ENCODE peak calls at places on chromosomes 13 and 19, in eight cellular contexts. One of them, this sample, is unnamed.
A peak's percentile ranks its signal among the peaks of the same experiment; 100 is the strongest.

GRCh38 chr19:36026091-36026876 is 6.4 kb downstream of the CLIP3 start:
- DNase-seq in PC-3: no peak
- DNase-seq in tibial artery: no peak
- DNase-seq in suprapubic skin: no peak
- DNase-seq in cardiac muscle cell: no peak
- DNase-seq in stomach: no peak
- DNase-seq in neuronal stem cell: no peak
- DNase-seq in SJSA1: no peak
- DNase-seq in this sample: no peak

GRCh38 chr19:31448221-31448657 is 99.0 kb upstream of the TSHZ3 start:
- DNase-seq in neuronal stem cell: no peak
- DNase-seq in tibial artery: no peak
- DNase-seq in suprapubic skin: peak; percentile 69
- DNase-seq in stomach: peak; percentile 26
- DNase-seq in cardiac muscle cell: peak; percentile 94
- DNase-seq in SJSA1: peak; percentile 19
- DNase-seq in PC-3: no peak
- DNase-seq in this sample: no peak

GRCh38 chr13:85411608-85412007 is 387.6 kb downstream of the SLITRK6 start:
- DNase-seq in suprapubic skin: no peak
- DNase-seq in PC-3: no peak
- DNase-seq in neuronal stem cell: no peak
- DNase-seq in SJSA1: no peak
- DNase-seq in cardiac muscle cell: peak; percentile 3
- DNase-seq in tibial artery: no peak
- DNase-seq in stomach: no peak
- DNase-seq in this sample: no peak

GRCh38 chr13:73851104-73851503 is 283.1 kb downstream of the KLF12 start:
- DNase-seq in cardiac muscle cell: no peak
- DNase-seq in SJSA1: no peak
- DNase-seq in PC-3: peak; percentile 77
- DNase-seq in suprapubic skin: no peak
- DNase-seq in stomach: no peak
- DNase-seq in tibial artery: no peak
- DNase-seq in neuronal stem cell: no peak
- DNase-seq in this sample: no peak

GRCh38 chr13:58953638-58954037 is 1210.1 kb downstream of the DIAPH3 start:
- DNase-seq in suprapubic skin: no peak
- DNase-seq in neuronal stem cell: no peak
- DNase-seq in tibial artery: no peak
- DNase-seq in SJSA1: no peak
- DNase-seq in cardiac muscle cell: no peak
- DNase-seq in stomach: no peak
- DNase-seq in PC-3: no peak
- DNase-seq in this sample: peak; percentile 58

GRCh38 chr13:94515352-94515751 is 35.9 kb upstream of the DCT start:
- DNase-seq in stomach: no peak
- DNase-seq in neuronal stem cell: no peak
- DNase-seq in SJSA1: no peak
- DNase-seq in suprapubic skin: no peak
- DNase-seq in cardiac muscle cell: no peak
- DNase-seq in tibial artery: no peak
- DNase-seq in PC-3: no peak
- DNase-seq in this sample: no peak

GRCh38 chr19:46687438-46688145 is 26.6 kb upstream of the DACT3 start:
- DNase-seq in neuronal stem cell: no peak
- DNase-seq in suprapubic skin: no peak
- DNase-seq in cardiac muscle cell: no peak
- DNase-seq in SJSA1: no peak
- DNase-seq in PC-3: no peak
- DNase-seq in stomach: no peak
- DNase-seq in tibial artery: no peak
- DNase-seq in this sample: no peak

GRCh38 chr19:37995346-37995745 is 88.3 kb downstream of the SIPA1L3 start:
- DNase-seq in tibial artery: no peak
- DNase-seq in cardiac muscle cell: no peak
- DNase-seq in stomach: no peak
- DNase-seq in PC-3: no peak
- DNase-seq in neuronal stem cell: no peak
- DNase-seq in SJSA1: no peak
- DNase-seq in suprapubic skin: no peak
- DNase-seq in this sample: no peak

GRCh38 chr13:112876305-112877000 is 92.6 kb upstream of the MCF2L start:
- DNase-seq in PC-3: no peak
- DNase-seq in SJSA1: no peak
- DNase-seq in stomach: no peak
- DNase-seq in tibial artery: no peak
- DNase-seq in neuronal stem cell: no peak
- DNase-seq in suprapubic skin: peak; percentile 61
- DNase-seq in cardiac muscle cell: no peak
- DNase-seq in this sample: no peak

GRCh38 chr13:112877066-112877465 is 91.9 kb upstream of the MCF2L start:
- DNase-seq in stomach: no peak
- DNase-seq in tibial artery: no peak
- DNase-seq in suprapubic skin: peak; percentile 37
- DNase-seq in cardiac muscle cell: no peak
- DNase-seq in SJSA1: no peak
- DNase-seq in PC-3: no peak
- DNase-seq in neuronal stem cell: no peak
- DNase-seq in this sample: no peak

GRCh38 chr13:112875627-112876026 is 93.4 kb upstream of the MCF2L start:
- DNase-seq in SJSA1: no peak
- DNase-seq in tibial artery: no peak
- DNase-seq in neuronal stem cell: no peak
- DNase-seq in cardiac muscle cell: no peak
- DNase-seq in stomach: no peak
- DNase-seq in PC-3: no peak
- DNase-seq in suprapubic skin: peak; percentile 44
- DNase-seq in this sample: no peak

GRCh38 chr13:112873851-112874750 is 94.9 kb upstream of the MCF2L start:
- DNase-seq in cardiac muscle cell: peak; percentile 75
- DNase-seq in tibial artery: peak; percentile 82
- DNase-seq in PC-3: peak; percentile 74
- DNase-seq in suprapubic skin: peak; percentile 83
- DNase-seq in neuronal stem cell: peak; percentile 79
- DNase-seq in SJSA1: peak; percentile 50
- DNase-seq in stomach: peak; percentile 86
- DNase-seq in this sample: peak; percentile 73

DNA sequence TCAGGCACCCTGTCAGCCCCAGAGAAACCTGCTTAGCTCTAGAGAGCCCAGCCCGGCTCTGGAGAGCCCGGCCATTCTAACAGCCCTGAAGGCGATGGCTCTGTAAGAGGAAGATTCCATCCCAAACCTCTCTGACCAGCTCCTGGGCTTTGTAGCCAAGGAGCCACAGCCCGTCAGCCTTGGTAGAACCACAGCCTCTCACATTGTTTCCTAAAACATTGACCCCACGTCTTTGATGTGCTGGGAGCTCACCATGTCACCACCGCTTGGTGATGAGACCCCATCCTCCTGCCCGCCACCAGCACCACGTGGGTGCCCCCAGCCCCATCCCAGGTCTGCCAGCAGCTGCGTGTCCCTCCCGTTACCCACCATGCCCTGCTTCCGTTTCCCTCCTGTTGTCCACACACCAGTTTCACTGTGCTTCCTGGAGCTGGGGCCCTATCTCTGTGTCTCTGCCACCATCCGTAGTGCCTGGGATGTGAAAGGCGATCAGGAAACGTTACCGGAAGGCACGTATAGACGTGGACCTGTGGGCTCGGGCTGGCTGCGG is 94.2 kb upstream of the MCF2L start:
- DNase-seq in neuronal stem cell: no peak
- DNase-seq in PC-3: no peak
- DNase-seq in stomach: no peak
- DNase-seq in SJSA1: no peak
- DNase-seq in cardiac muscle cell: no peak
- DNase-seq in suprapubic skin: peak; percentile 54
- DNase-seq in tibial artery: no peak
- DNase-seq in this sample: no peak
- H3K36me3 ChIP-seq in neuronal stem cell: peaks cover 14% of the 10 kb centered on the region
- H3K36me3 ChIP-seq in PC-3: no peaks in the 10 kb centered on the region
- H3K36me3 ChIP-seq in stomach: peaks cover 48% of the 10 kb centered on the region
- H3K36me3 ChIP-seq in SJSA1: no peaks in the 10 kb centered on the region
- H3K36me3 ChIP-seq in cardiac muscle cell: peaks cover 32% of the 10 kb centered on the region
- H3K36me3 ChIP-seq in suprapubic skin: peaks cover 44% of the 10 kb centered on the region
- H3K36me3 ChIP-seq in tibial artery: no peaks in the 10 kb centered on the region
- H3K36me3 ChIP-seq in this sample: no peaks in the 10 kb centered on the region

GRCh38 chr19:49793561-49793840 is 19.6 kb downstream of the FUZ start:
- DNase-seq in SJSA1: no peak
- DNase-seq in cardiac muscle cell: no peak
- DNase-seq in suprapubic skin: no peak
- DNase-seq in neuronal stem cell: no peak
- DNase-seq in PC-3: peak; percentile 77
- DNase-seq in tibial artery: no peak
- DNase-seq in stomach: no peak
- DNase-seq in this sample: no peak
- H3K36me3 ChIP-seq in SJSA1: peaks cover 86% of the 10 kb centered on the region
- H3K36me3 ChIP-seq in cardiac muscle cell: peaks cover 30% of the 10 kb centered on the region
- H3K36me3 ChIP-seq in suprapubic skin: peaks cover 98% of the 10 kb centered on the region
- H3K36me3 ChIP-seq in neuronal stem cell: peaks cover 80% of the 10 kb centered on the region
- H3K36me3 ChIP-seq in PC-3: peaks cover 40% of the 10 kb centered on the region
- H3K36me3 ChIP-seq in tibial artery: peaks cover 55% of the 10 kb centered on the region
- H3K36me3 ChIP-seq in stomach: peaks cover 99% of the 10 kb centered on the region
- H3K36me3 ChIP-seq in this sample: no peaks in the 10 kb centered on the region

GRCh38 chr19:4365341-4365740 is 22.0 kb downstream of the MPND start:
- DNase-seq in tibial artery: peak; percentile 63
- DNase-seq in stomach: peak; percentile 56
- DNase-seq in suprapubic skin: peak; percentile 61
- DNase-seq in cardiac muscle cell: no peak
- DNase-seq in neuronal stem cell: no peak
- DNase-seq in SJSA1: no peak
- DNase-seq in PC-3: no peak
- DNase-seq in this sample: no peak

GRCh38 chr19:4367781-4368127 is 24.4 kb downstream of the MPND start:
- DNase-seq in tibial artery: peak; percentile 58
- DNase-seq in neuronal stem cell: no peak
- DNase-seq in cardiac muscle cell: no peak
- DNase-seq in stomach: no peak
- DNase-seq in SJSA1: no peak
- DNase-seq in suprapubic skin: peak; percentile 65
- DNase-seq in PC-3: no peak
- DNase-seq in this sample: no peak

GRCh38 chr19:4367336-4367723 is 24.0 kb downstream of the MPND start:
- DNase-seq in tibial artery: no peak
- DNase-seq in suprapubic skin: no peak
- DNase-seq in stomach: no peak
- DNase-seq in cardiac muscle cell: no peak
- DNase-seq in neuronal stem cell: no peak
- DNase-seq in SJSA1: no peak
- DNase-seq in PC-3: no peak
- DNase-seq in this sample: no peak

GRCh38 chr19:4366666-4367335 is 23.4 kb downstream of the MPND start:
- DNase-seq in cardiac muscle cell: no peak
- DNase-seq in SJSA1: no peak
- DNase-seq in stomach: no peak
- DNase-seq in PC-3: no peak
- DNase-seq in suprapubic skin: peak; percentile 64
- DNase-seq in tibial artery: no peak
- DNase-seq in neuronal stem cell: no peak
- DNase-seq in this sample: no peak

DNA sequence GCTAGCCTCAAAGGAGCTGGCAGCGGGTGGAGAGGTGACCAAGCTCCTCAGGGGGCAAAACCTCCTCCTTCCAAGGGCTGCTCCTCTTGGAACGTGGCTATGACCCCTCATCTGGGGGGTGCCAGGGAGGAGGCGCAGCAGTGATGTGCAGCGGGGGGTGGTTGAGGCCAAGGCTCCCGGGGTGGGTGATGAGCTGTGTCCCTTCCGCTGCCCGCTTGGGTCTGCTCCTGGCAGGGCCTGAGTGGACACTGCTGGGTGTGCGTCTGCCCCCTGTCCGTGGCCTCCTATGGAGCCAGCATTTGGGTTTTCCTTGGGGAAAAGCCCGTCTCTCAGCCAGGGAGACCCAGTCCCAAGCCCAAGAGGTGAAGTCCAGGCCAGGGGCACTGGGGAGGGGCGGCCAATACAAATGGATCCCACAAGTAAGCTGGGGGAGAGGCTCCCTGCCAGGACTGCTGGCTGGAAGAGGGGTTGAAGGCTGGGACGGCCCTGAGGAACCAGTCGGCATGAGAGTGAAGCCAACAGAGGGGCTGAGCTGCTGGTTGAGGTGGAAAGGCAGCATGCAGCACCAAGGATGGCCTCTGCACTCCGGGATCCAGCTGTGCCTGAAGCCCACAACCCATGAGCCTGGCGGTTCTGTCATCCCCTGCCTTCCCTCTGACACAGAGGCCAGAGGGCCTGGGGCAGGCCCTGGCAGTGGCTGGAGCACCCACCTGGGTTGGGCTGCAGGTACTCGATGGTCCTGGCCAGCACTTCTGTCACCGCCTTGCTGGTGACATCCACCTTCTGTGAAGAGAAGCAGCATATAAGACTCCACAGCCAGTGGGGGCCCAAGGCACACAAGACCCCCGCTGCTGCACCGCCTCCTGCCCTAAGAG is 22.7 kb downstream of the MPND start:
- DNase-seq in cardiac muscle cell: no peak
- DNase-seq in PC-3: no peak
- DNase-seq in stomach: no peak
- DNase-seq in tibial artery: peak; percentile 61
- DNase-seq in neuronal stem cell: no peak
- DNase-seq in suprapubic skin: peak; percentile 67
- DNase-seq in SJSA1: no peak
- DNase-seq in this sample: no peak
- H3K36me3 ChIP-seq in cardiac muscle cell: peaks cover 21% of the 10 kb centered on the region
- H3K36me3 ChIP-seq in PC-3: peaks cover 3% of the 10 kb centered on the region
- H3K36me3 ChIP-seq in stomach: peaks cover 64% of the 10 kb centered on the region
- H3K36me3 ChIP-seq in tibial artery: peaks cover 54% of the 10 kb centered on the region
- H3K36me3 ChIP-seq in neuronal stem cell: peaks cover 67% of the 10 kb centered on the region
- H3K36me3 ChIP-seq in suprapubic skin: peaks cover 56% of the 10 kb centered on the region
- H3K36me3 ChIP-seq in SJSA1: peaks cover 74% of the 10 kb centered on the region
- H3K36me3 ChIP-seq in this sample: peaks cover 4% of the 10 kb centered on the region

GRCh38 chr19:48986211-48986610 is 6.9 kb downstream of the GYS1 start:
- DNase-seq in cardiac muscle cell: no peak
- DNase-seq in PC-3: no peak
- DNase-seq in SJSA1: no peak
- DNase-seq in tibial artery: no peak
- DNase-seq in neuronal stem cell: no peak
- DNase-seq in stomach: no peak
- DNase-seq in suprapubic skin: no peak
- DNase-seq in this sample: no peak

GRCh38 chr19:48988860-48989259 is 4.2 kb downstream of the GYS1 start:
- DNase-seq in stomach: no peak
- DNase-seq in PC-3: no peak
- DNase-seq in tibial artery: no peak
- DNase-seq in suprapubic skin: no peak
- DNase-seq in cardiac muscle cell: no peak
- DNase-seq in neuronal stem cell: no peak
- DNase-seq in SJSA1: no peak
- DNase-seq in this sample: no peak

GRCh38 chr19:48987323-48987722 is 5.8 kb downstream of the GYS1 start:
- DNase-seq in tibial artery: no peak
- DNase-seq in stomach: no peak
- DNase-seq in PC-3: no peak
- DNase-seq in SJSA1: no peak
- DNase-seq in cardiac muscle cell: no peak
- DNase-seq in neuronal stem cell: no peak
- DNase-seq in suprapubic skin: no peak
- DNase-seq in this sample: no peak

GRCh38 chr19:48988286-48988685 is 4.8 kb downstream of the GYS1 start:
- DNase-seq in PC-3: no peak
- DNase-seq in cardiac muscle cell: no peak
- DNase-seq in neuronal stem cell: no peak
- DNase-seq in SJSA1: no peak
- DNase-seq in suprapubic skin: no peak
- DNase-seq in tibial artery: no peak
- DNase-seq in stomach: no peak
- DNase-seq in this sample: no peak

DNA sequence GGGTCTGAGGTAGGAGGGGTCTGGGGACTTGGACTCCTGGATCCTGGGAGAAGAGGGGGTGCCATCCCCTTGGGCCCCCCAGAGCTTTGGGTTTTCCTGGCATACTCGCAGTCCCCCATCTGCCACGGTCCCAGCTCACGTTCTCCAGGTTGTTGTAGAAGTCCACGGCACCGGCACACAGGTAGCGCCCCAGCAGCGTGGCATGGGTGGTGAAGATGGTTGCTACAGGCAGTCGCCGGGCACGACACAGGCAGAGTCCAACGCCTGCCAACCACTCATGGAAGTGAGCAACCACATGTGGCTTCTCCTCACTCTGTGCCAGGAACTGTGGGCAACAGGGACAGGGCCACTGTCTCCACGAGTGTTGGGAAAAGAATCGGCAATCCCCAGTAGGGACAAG is 7.4 kb downstream of the GYS1 start:
- DNase-seq in suprapubic skin: no peak
- DNase-seq in neuronal stem cell: no peak
- DNase-seq in tibial artery: no peak
- DNase-seq in SJSA1: no peak
- DNase-seq in cardiac muscle cell: no peak
- DNase-seq in stomach: no peak
- DNase-seq in PC-3: no peak
- DNase-seq in this sample: no peak
- H3K36me3 ChIP-seq in suprapubic skin: peaks cover 77% of the 10 kb centered on the region
- H3K36me3 ChIP-seq in neuronal stem cell: peaks cover 72% of the 10 kb centered on the region
- H3K36me3 ChIP-seq in tibial artery: peaks cover 62% of the 10 kb centered on the region
- H3K36me3 ChIP-seq in SJSA1: peaks cover 92% of the 10 kb centered on the region
- H3K36me3 ChIP-seq in cardiac muscle cell: peaks cover 53% of the 10 kb centered on the region
- H3K36me3 ChIP-seq in stomach: peaks cover 93% of the 10 kb centered on the region
- H3K36me3 ChIP-seq in PC-3: peaks cover 4% of the 10 kb centered on the region
- H3K36me3 ChIP-seq in this sample: no peaks in the 10 kb centered on the region